ENCODE peak calls at places on chromosome 12, in six cellular contexts. One of them, this sample, is unnamed.

GRCh38 chr12:47891356-47891755 is 13.4 kb downstream of the VDR start:
- DNase-seq in NCI-H774: no peak
- DNase-seq in epithelial cell of esophagus: no peak
- DNase-seq in fibroblast of the conjunctiva: no peak
- DNase-seq in T-helper 1 cell: no peak
- DNase-seq in C1 segment of cervical spinal cord: no peak
- DNase-seq in this sample: no peak

GRCh38 chr12:113860950-113861349 is 105.2 kb downstream of the RBM19 start:
- DNase-seq in NCI-H774: no peak
- DNase-seq in epithelial cell of esophagus: peak
- DNase-seq in C1 segment of cervical spinal cord: no peak
- DNase-seq in T-helper 1 cell: no peak
- DNase-seq in fibroblast of the conjunctiva: peak
- DNase-seq in this sample: peak

GRCh38 chr12:121278450-121279375 is 17.8 kb downstream of the CAMKK2 start:
- DNase-seq in epithelial cell of esophagus: no peak
- DNase-seq in T-helper 1 cell: no peak
- DNase-seq in C1 segment of cervical spinal cord: no peak
- DNase-seq in NCI-H774: no peak
- DNase-seq in fibroblast of the conjunctiva: no peak
- DNase-seq in this sample: no peak

GRCh38 chr12:71440393-71441349 is 1.1 kb downstream of the LGR5 start:
- DNase-seq in NCI-H774: no peak
- DNase-seq in T-helper 1 cell: no peak
- DNase-seq in fibroblast of the conjunctiva: no peak
- DNase-seq in epithelial cell of esophagus: peak
- DNase-seq in C1 segment of cervical spinal cord: no peak
- DNase-seq in this sample: peak

GRCh38 chr12:43551971-43552559 is at the start of gene ADAMTS20:
- DNase-seq in C1 segment of cervical spinal cord: no peak
- DNase-seq in epithelial cell of esophagus: peak
- DNase-seq in NCI-H774: no peak
- DNase-seq in T-helper 1 cell: no peak
- DNase-seq in fibroblast of the conjunctiva: no peak
- DNase-seq in this sample: peak

GRCh38 chr12:68870443-68870842 is 62.5 kb downstream of the MDM2 start:
- DNase-seq in epithelial cell of esophagus: no peak
- DNase-seq in fibroblast of the conjunctiva: no peak
- DNase-seq in NCI-H774: no peak
- DNase-seq in T-helper 1 cell: no peak
- DNase-seq in C1 segment of cervical spinal cord: no peak
- DNase-seq in this sample: no peak

GRCh38 chr12:117151195-117152031 is 38.9 kb downstream of the FBXO21 start:
- DNase-seq in NCI-H774: no peak
- DNase-seq in epithelial cell of esophagus: peak
- DNase-seq in T-helper 1 cell: no peak
- DNase-seq in fibroblast of the conjunctiva: peak
- DNase-seq in C1 segment of cervical spinal cord: no peak
- DNase-seq in this sample: peak

GRCh38 chr12:108616941-108617858 is 16.5 kb downstream of the SELPLG start:
- DNase-seq in NCI-H774: no peak
- DNase-seq in epithelial cell of esophagus: no peak
- DNase-seq in fibroblast of the conjunctiva: no peak
- DNase-seq in T-helper 1 cell: peak
- DNase-seq in C1 segment of cervical spinal cord: no peak
- DNase-seq in this sample: no peak

GRCh38 chr12:105928436-105928835 is 210.3 kb downstream of the NUAK1 start:
- DNase-seq in T-helper 1 cell: no peak
- DNase-seq in NCI-H774: no peak
- DNase-seq in epithelial cell of esophagus: peak
- DNase-seq in fibroblast of the conjunctiva: no peak
- DNase-seq in C1 segment of cervical spinal cord: no peak
- DNase-seq in this sample: no peak

GRCh38 chr12:96497800-96498199 is 8.4 kb downstream of the CFAP54 start:
- DNase-seq in fibroblast of the conjunctiva: no peak
- DNase-seq in epithelial cell of esophagus: no peak
- DNase-seq in T-helper 1 cell: no peak
- DNase-seq in NCI-H774: no peak
- DNase-seq in C1 segment of cervical spinal cord: no peak
- DNase-seq in this sample: no peak

GRCh38 chr12:24073170-24073810 is 123.8 kb upstream of the SOX5 start:
- DNase-seq in C1 segment of cervical spinal cord: no peak
- DNase-seq in fibroblast of the conjunctiva: no peak
- DNase-seq in epithelial cell of esophagus: no peak
- DNase-seq in T-helper 1 cell: no peak
- DNase-seq in NCI-H774: no peak
- DNase-seq in this sample: no peak

GRCh38 chr12:102642199-102642598 is 161.8 kb upstream of the IGF1 start:
- DNase-seq in C1 segment of cervical spinal cord: no peak
- DNase-seq in fibroblast of the conjunctiva: no peak
- DNase-seq in epithelial cell of esophagus: peak
- DNase-seq in T-helper 1 cell: no peak
- DNase-seq in NCI-H774: no peak
- DNase-seq in this sample: peak

GRCh38 chr12:104358353-104359003 is 54.9 kb downstream of the EID3 start:
- DNase-seq in T-helper 1 cell: peak
- DNase-seq in C1 segment of cervical spinal cord: no peak
- DNase-seq in epithelial cell of esophagus: peak
- DNase-seq in fibroblast of the conjunctiva: no peak
- DNase-seq in NCI-H774: peak
- DNase-seq in this sample: peak

GRCh38 chr12:92208613-92209121 is 63.0 kb upstream of the BTG1 start:
- DNase-seq in epithelial cell of esophagus: peak
- DNase-seq in fibroblast of the conjunctiva: no peak
- DNase-seq in NCI-H774: no peak
- DNase-seq in C1 segment of cervical spinal cord: no peak
- DNase-seq in T-helper 1 cell: no peak
- DNase-seq in this sample: no peak

GRCh38 chr12:132296063-132296462 is 33.3 kb downstream of the GALNT9 start:
- DNase-seq in epithelial cell of esophagus: no peak
- DNase-seq in C1 segment of cervical spinal cord: no peak
- DNase-seq in NCI-H774: no peak
- DNase-seq in T-helper 1 cell: no peak
- DNase-seq in fibroblast of the conjunctiva: no peak
- DNase-seq in this sample: no peak

GRCh38 chr12:104692335-104693218 is 235.8 kb downstream of the CHST11 start:
- DNase-seq in NCI-H774: no peak
- DNase-seq in C1 segment of cervical spinal cord: no peak
- DNase-seq in epithelial cell of esophagus: no peak
- DNase-seq in T-helper 1 cell: no peak
- DNase-seq in fibroblast of the conjunctiva: no peak
- DNase-seq in this sample: no peak

GRCh38 chr12:106227641-106228319 is 20.0 kb downstream of the CKAP4 start:
- DNase-seq in NCI-H774: no peak
- DNase-seq in fibroblast of the conjunctiva: no peak
- DNase-seq in epithelial cell of esophagus: peak
- DNase-seq in C1 segment of cervical spinal cord: no peak
- DNase-seq in T-helper 1 cell: peak
- DNase-seq in this sample: peak

GRCh38 chr12:74722709-74723108 is 185.1 kb downstream of the ATXN7L3B start:
- DNase-seq in epithelial cell of esophagus: no peak
- DNase-seq in T-helper 1 cell: no peak
- DNase-seq in fibroblast of the conjunctiva: no peak
- DNase-seq in NCI-H774: no peak
- DNase-seq in C1 segment of cervical spinal cord: no peak
- DNase-seq in this sample: peak

GRCh38 chr12:70664463-70664862 is 27.2 kb upstream of the PTPRB start:
- DNase-seq in T-helper 1 cell: no peak
- DNase-seq in epithelial cell of esophagus: peak
- DNase-seq in NCI-H774: no peak
- DNase-seq in C1 segment of cervical spinal cord: no peak
- DNase-seq in fibroblast of the conjunctiva: no peak
- DNase-seq in this sample: no peak

GRCh38 chr12:62434504-62435336 is 31.9 kb upstream of the MON2 start:
- DNase-seq in C1 segment of cervical spinal cord: no peak
- DNase-seq in epithelial cell of esophagus: peak
- DNase-seq in T-helper 1 cell: no peak
- DNase-seq in fibroblast of the conjunctiva: no peak
- DNase-seq in NCI-H774: peak
- DNase-seq in this sample: no peak

GRCh38 chr12:6346235-6346832 is 4.5 kb upstream of the TNFRSF1A start:
- DNase-seq in epithelial cell of esophagus: no peak
- DNase-seq in fibroblast of the conjunctiva: no peak
- DNase-seq in T-helper 1 cell: no peak
- DNase-seq in NCI-H774: no peak
- DNase-seq in C1 segment of cervical spinal cord: no peak
- DNase-seq in this sample: no peak

GRCh38 chr12:67419810-67420209 is 150.7 kb downstream of the CAND1 start:
- DNase-seq in C1 segment of cervical spinal cord: no peak
- DNase-seq in NCI-H774: no peak
- DNase-seq in T-helper 1 cell: no peak
- DNase-seq in epithelial cell of esophagus: no peak
- DNase-seq in fibroblast of the conjunctiva: no peak
- DNase-seq in this sample: no peak

GRCh38 chr12:104877107-104877705 is 80.9 kb downstream of the SLC41A2 start:
- DNase-seq in T-helper 1 cell: no peak
- DNase-seq in C1 segment of cervical spinal cord: no peak
- DNase-seq in fibroblast of the conjunctiva: peak
- DNase-seq in epithelial cell of esophagus: peak
- DNase-seq in NCI-H774: no peak
- DNase-seq in this sample: peak

GRCh38 chr12:9367201-9367600 is 159.0 kb upstream of the PZP start:
- DNase-seq in T-helper 1 cell: no peak
- DNase-seq in NCI-H774: no peak
- DNase-seq in C1 segment of cervical spinal cord: no peak
- DNase-seq in epithelial cell of esophagus: no peak
- DNase-seq in fibroblast of the conjunctiva: no peak
- DNase-seq in this sample: no peak

GRCh38 chr12:42372154-42372791 is 46.3 kb downstream of the PPHLN1 start:
- DNase-seq in T-helper 1 cell: no peak
- DNase-seq in epithelial cell of esophagus: peak
- DNase-seq in NCI-H774: peak
- DNase-seq in fibroblast of the conjunctiva: peak
- DNase-seq in C1 segment of cervical spinal cord: no peak
- DNase-seq in this sample: peak

GRCh38 chr12:13045816-13046215 is 1.6 kb downstream of the FAM234B start:
- DNase-seq in epithelial cell of esophagus: no peak
- DNase-seq in C1 segment of cervical spinal cord: no peak
- DNase-seq in NCI-H774: no peak
- DNase-seq in T-helper 1 cell: no peak
- DNase-seq in fibroblast of the conjunctiva: no peak
- DNase-seq in this sample: no peak

GRCh38 chr12:3218150-3218845 is 141.1 kb downstream of the TSPAN9 start:
- DNase-seq in epithelial cell of esophagus: peak
- DNase-seq in NCI-H774: peak
- DNase-seq in fibroblast of the conjunctiva: peak
- DNase-seq in T-helper 1 cell: no peak
- DNase-seq in C1 segment of cervical spinal cord: no peak
- DNase-seq in this sample: peak

GRCh38 chr12:12976366-12976765 is 23.7 kb downstream of the HEBP1 start:
- DNase-seq in C1 segment of cervical spinal cord: no peak
- DNase-seq in epithelial cell of esophagus: peak
- DNase-seq in NCI-H774: no peak
- DNase-seq in fibroblast of the conjunctiva: peak
- DNase-seq in T-helper 1 cell: no peak
- DNase-seq in this sample: peak

GRCh38 chr12:111024205-111024794 is 103.9 kb upstream of the MYL2 start:
- DNase-seq in epithelial cell of esophagus: peak
- DNase-seq in fibroblast of the conjunctiva: no peak
- DNase-seq in T-helper 1 cell: peak
- DNase-seq in C1 segment of cervical spinal cord: peak
- DNase-seq in NCI-H774: peak
- DNase-seq in this sample: peak

GRCh38 chr12:107992870-107993451 is 136.1 kb upstream of the WSCD2 start:
- DNase-seq in NCI-H774: no peak
- DNase-seq in C1 segment of cervical spinal cord: no peak
- DNase-seq in T-helper 1 cell: no peak
- DNase-seq in fibroblast of the conjunctiva: no peak
- DNase-seq in epithelial cell of esophagus: peak
- DNase-seq in this sample: peak

GRCh38 chr12:47068539-47068938 is 10.9 kb upstream of the PCED1B start:
- DNase-seq in epithelial cell of esophagus: no peak
- DNase-seq in C1 segment of cervical spinal cord: no peak
- DNase-seq in fibroblast of the conjunctiva: no peak
- DNase-seq in T-helper 1 cell: no peak
- DNase-seq in NCI-H774: no peak
- DNase-seq in this sample: no peak

GRCh38 chr12:77615331-77615730 is 215.4 kb upstream of the NAV3 start:
- DNase-seq in T-helper 1 cell: no peak
- DNase-seq in NCI-H774: no peak
- DNase-seq in epithelial cell of esophagus: peak
- DNase-seq in C1 segment of cervical spinal cord: no peak
- DNase-seq in fibroblast of the conjunctiva: no peak
- DNase-seq in this sample: no peak

GRCh38 chr12:76764856-76765255 is 941 bp downstream of the ZDHHC17 start:
- DNase-seq in T-helper 1 cell: no peak
- DNase-seq in C1 segment of cervical spinal cord: peak
- DNase-seq in NCI-H774: no peak
- DNase-seq in fibroblast of the conjunctiva: peak
- DNase-seq in epithelial cell of esophagus: peak
- DNase-seq in this sample: peak